ENCODE peak calls at places on chromosomes 7 and 10, in four cellular contexts. W is right atrium auricular region, R is adrenal gland, A is GM23248. N is an unnamed sample. For H3K27me3, the result is how much of the 10 kb centered on the place peaks cover.

GRCh38 chr10:93999401-93999851 is 5.7 kb downstream of the PLCE1 start:
- DNase-seq in W (peak), R (no peak), A (peak), N (no peak)

GRCh38 chr7:46478046-46478445 is 557.0 kb upstream of the IGFBP3 start:
- DNase-seq in W (no peak), R (no peak), A (peak), N (no peak)

GRCh38 chr7:149859881-149860280 is 13.9 kb upstream of the ATP6V0E2 start:
- DNase-seq in W (no peak), R (no peak), A (no peak), N (no peak)

GRCh38 chr10:69160809-69161225 is 19.2 kb upstream of the SUPV3L1 start:
- DNase-seq in W (no peak), R (no peak), A (peak), N (no peak)

GRCh38 chr10:65931291-65932080 is 994.4 kb upstream of the LRRTM3 start:
- DNase-seq in W (no peak), R (no peak), A (no peak), N (no peak)

GRCh38 chr7:159091480-159092475 is 52.9 kb downstream of the VIPR2 start:
- DNase-seq in W (peak), R (peak), A (no peak), N (no peak)

GRCh38 chr10:132706701-132707100 is 79.2 kb downstream of the NKX6-2 start:
- DNase-seq in W (no peak), R (no peak), A (no peak), N (no peak)

GRCh38 chr7:46281071-46281470 is 360.0 kb upstream of the IGFBP3 start:
- DNase-seq in W (no peak), R (no peak), A (no peak), N (peak)

GRCh38 chr10:91907914-91908357 is 1.4 kb downstream of the FGFBP3 start:
- DNase-seq in W (no peak), R (no peak), A (peak), N (no peak)

GRCh38 chr7:108973075-108973474 is 403.4 kb downstream of the DNAJB9 start:
- DNase-seq in W (no peak), R (no peak), A (no peak), N (no peak)

GRCh38 chr10:13788701-13789447 is 202.1 kb downstream of the PRPF18 start:
- DNase-seq in W (peak), R (peak), A (peak), N (no peak)

GRCh38 chr10:126043389-126043788 is 147.0 kb downstream of the FANK1 start:
- DNase-seq in W (no peak), R (no peak), A (no peak), N (no peak)

GRCh38 chr7:91941450-91941849 is 788 bp downstream of the AKAP9 start:
- DNase-seq in W (no peak), R (peak), A (peak), N (no peak)

GRCh38 chr7:19111474-19112143 is 5.8 kb downstream of the TWIST1 start:
- DNase-seq in W (no peak), R (no peak), A (peak), N (no peak)

GRCh38 chr7:151849008-151849878 is 27.7 kb downstream of the PRKAG2 start:
- DNase-seq in W (no peak), R (no peak), A (no peak), N (no peak)

GRCh38 chr10:16193241-16193640 is 243.6 kb upstream of the PTER start:
- DNase-seq in W (no peak), R (no peak), A (no peak), N (no peak)

GRCh38 chr10:89283988-89284475 is 17.8 kb upstream of the IFIT2 start:
- DNase-seq in W (peak), R (peak), A (peak), N (peak)

GRCh38 chr7:109125001-109125400 is 555.3 kb downstream of the DNAJB9 start:
- DNase-seq in W (no peak), R (no peak), A (no peak), N (no peak)

GRCh38 chr10:6647811-6648526 is 67.9 kb upstream of the PRKCQ start:
- DNase-seq in W (no peak), R (peak), A (peak), N (peak)

GRCh38 chr10:988667-989545 is 672 bp downstream of the GTPBP4 start:
- DNase-seq in W (no peak), R (peak), A (peak), N (no peak)

GRCh38 chr7:130896051-130896881 is 162.3 kb upstream of the KLF14 start:
- DNase-seq in W (no peak), R (no peak), A (peak), N (no peak)

GRCh38 chr7:18708204-18708603 is 212.7 kb downstream of the HDAC9 start:
- DNase-seq in W (no peak), R (no peak), A (no peak), N (no peak)

GRCh38 chr7:30709549-30709948 is 27.3 kb upstream of the CRHR2 start:
- DNase-seq in W (no peak), R (no peak), A (no peak), N (no peak)

GRCh38 chr7:30708983-30709382 is 26.7 kb upstream of the CRHR2 start:
- DNase-seq in W (peak), R (peak), A (peak), N (no peak)

GRCh38 chr7:30706865-30707264 is 24.6 kb upstream of the CRHR2 start:
- DNase-seq in W (no peak), R (no peak), A (no peak), N (no peak)

GRCh38 chr7:30707391-30708351 is 25.4 kb upstream of the CRHR2 start:
- DNase-seq in W (peak), R (no peak), A (peak), N (no peak)

DNA sequence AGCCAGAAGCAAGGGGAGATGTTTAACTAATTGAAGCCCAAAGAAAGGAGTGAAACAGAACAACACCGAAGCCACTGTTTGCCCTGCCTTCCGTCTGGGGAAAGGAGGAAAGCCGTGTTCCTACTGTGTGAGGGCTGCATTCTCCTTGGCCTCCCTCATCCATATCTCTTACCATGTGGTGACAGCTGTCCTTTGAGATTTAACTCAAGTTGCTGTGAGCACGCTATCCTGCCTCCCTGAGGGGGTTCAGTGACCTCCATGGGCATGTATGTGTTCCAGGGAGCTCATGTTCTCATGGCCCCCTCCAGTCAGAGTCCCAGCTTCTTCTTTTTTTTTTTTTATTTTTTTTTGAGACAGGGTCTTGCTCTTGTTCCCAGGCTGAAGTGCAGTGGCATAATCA is 26.2 kb upstream of the CRHR2 start:
- DNase-seq in W (no peak), R (no peak), A (no peak), N (no peak)
- H3K27me3 ChIP-seq in W (under half), R (under half), A (under half), N (under half)

GRCh38 chr10:86401588-86402282 is 35.1 kb upstream of the GRID1 start:
- DNase-seq in W (no peak), R (peak), A (peak), N (peak)

GRCh38 chr10:86399514-86399878 is 32.9 kb upstream of the GRID1 start:
- DNase-seq in W (no peak), R (no peak), A (no peak), N (no peak)

GRCh38 chr10:86399879-86400704 is 33.5 kb upstream of the GRID1 start:
- DNase-seq in W (peak), R (peak), A (peak), N (peak)

GRCh38 chr10:86402283-86402931 is 35.8 kb upstream of the GRID1 start:
- DNase-seq in W (no peak), R (peak), A (peak), N (no peak)

DNA sequence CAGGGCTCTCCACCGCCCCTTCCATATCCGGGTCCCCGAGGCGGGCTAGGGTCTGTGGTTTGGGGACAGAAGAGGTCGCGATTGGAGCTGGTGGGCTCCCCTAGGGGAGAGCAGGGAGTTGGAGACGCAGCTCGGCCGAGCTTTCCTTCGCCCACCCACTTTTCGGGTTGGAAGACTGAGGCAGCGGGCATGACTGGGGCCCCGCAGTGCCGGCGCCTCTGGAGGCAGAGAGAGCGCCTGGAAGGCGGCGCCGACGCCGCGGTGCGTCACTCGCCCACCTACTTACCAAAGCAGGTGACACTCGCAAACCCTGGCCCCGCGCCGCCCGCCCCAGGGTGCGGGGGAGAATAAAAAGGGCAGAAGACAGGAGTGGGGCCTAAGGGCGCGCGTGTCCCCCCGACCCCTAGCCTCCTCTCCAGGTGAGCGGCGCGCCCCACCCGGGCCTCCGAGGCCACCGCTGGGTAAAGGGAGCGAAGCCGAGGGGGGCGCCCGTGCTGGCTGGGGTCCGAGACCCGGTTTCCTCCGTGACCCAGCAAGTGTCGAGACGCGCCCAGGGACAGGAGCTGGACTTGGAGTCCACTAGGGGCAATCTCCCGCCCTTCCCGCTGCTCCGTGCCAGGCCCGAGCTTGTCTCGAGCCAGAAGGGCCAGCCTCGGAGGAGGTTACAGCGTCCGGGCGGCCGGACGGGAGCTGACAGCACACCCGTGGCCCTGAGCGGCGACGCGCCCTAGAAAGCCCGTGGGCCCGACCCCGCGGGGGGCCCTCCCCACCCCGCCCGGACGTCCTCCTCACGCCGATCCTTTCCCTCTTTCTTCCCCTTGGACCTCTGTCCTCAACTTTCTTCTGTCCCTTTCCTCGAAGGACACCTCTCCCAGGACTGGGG is 34.4 kb upstream of the GRID1 start:
- DNase-seq in W (peak), R (peak), A (peak), N (no peak)
- H3K27me3 ChIP-seq in W (under half), R (under half), A (under half), N (under half)

GRCh38 chr7:155424301-155425010 is 33.5 kb upstream of the EN2 start:
- DNase-seq in W (no peak), R (no peak), A (no peak), N (no peak)
- H3K27me3 ChIP-seq in W (under half), R (under half), A (under half), N (under half)

GRCh38 chr10:121662945-121663917 is 65.0 kb upstream of the FGFR2 start:
- DNase-seq in W (no peak), R (peak), A (no peak), N (peak)

GRCh38 chr10:121658611-121659010 is 60.4 kb upstream of the FGFR2 start:
- DNase-seq in W (no peak), R (no peak), A (no peak), N (peak)

GRCh38 chr10:121659236-121659635 is 61.0 kb upstream of the FGFR2 start:
- DNase-seq in W (no peak), R (no peak), A (no peak), N (no peak)

GRCh38 chr10:121662531-121662930 is 64.3 kb upstream of the FGFR2 start:
- DNase-seq in W (no peak), R (peak), A (no peak), N (no peak)

GRCh38 chr10:121661451-121661851 is 63.2 kb upstream of the FGFR2 start:
- DNase-seq in W (no peak), R (no peak), A (no peak), N (no peak)
- H3K27me3 ChIP-seq in W (under half), R (under half), A (under half), N (under half)

GRCh38 chr7:1823376-1824150 is 153.5 kb downstream of the ELFN1 start:
- DNase-seq in W (no peak), R (no peak), A (no peak), N (no peak)

GRCh38 chr7:1829111-1829510 is 159.0 kb downstream of the ELFN1 start:
- DNase-seq in W (no peak), R (no peak), A (no peak), N (no peak)

DNA sequence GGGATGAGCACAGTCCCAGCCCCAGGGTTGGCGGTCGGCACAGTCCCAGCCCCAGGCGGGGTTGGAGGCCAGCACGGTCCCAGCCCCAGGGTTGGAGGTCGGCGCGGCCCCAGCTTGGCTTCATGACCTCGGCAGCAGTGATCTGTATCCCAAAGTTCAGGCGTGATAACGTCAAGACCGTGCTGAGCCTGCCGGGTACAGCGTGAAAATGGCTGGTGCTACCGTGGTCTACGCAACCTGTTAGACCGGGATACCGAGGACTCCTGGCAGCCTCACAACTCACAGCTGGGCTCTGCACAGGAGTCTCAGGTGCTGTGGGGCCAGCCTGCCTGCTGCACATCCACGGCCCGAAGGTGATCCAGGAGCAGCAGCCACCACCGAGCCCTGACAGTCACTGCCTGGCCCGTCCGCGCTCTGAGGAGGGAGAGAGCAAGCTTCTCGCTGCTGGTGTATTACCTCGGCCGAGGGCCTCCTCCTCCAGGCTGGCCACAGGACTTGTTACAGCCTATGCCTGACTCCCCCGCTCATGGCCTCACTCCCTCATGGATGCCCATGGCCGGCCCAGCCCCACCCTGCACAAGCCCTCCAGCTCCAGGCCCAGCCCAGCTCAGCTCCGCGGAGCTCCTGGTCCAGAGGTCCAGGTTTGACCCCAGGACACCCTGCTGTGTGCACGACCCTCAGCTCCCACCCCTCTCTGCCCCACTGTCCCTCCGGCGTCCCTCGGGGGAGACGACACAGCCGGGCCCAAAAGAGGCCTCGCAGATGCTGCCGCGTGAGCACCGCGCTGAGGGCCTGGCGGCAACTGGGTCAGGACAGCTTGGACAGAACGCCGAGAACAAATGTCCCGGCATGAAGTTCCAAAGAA is 156.0 kb downstream of the ELFN1 start:
- DNase-seq in W (no peak), R (no peak), A (no peak), N (no peak)
- H3K27me3 ChIP-seq in W (under half), R (under half), A (under half), N (under half)

DNA sequence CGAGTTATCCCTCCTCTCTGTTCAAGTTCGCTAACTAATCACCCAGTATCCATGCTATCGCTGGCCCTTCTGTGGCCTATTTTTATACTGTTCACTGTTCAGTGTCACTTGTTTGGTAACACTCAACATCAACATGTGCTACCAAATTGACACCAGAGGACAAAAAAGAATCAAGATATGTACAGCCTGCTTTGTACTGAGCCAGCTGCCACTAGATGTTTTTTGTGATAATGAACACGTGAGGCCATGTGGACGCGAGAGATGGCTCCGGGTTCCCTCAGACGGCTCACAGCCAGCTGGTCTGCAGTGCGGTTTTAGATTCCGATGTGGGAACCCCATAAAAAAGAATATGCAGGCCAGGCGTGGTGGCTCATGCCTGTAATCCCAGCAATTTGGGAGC is 21.2 kb downstream of the CAV1 start:
- DNase-seq in W (no peak), R (no peak), A (no peak), N (no peak)
- H3K27me3 ChIP-seq in W (under half), R (under half), A (under half), N (under half)

GRCh38 chr10:21495686-21496284 is 29.7 kb downstream of the SKIDA1 start:
- DNase-seq in W (peak), R (peak), A (peak), N (peak)
- H3K27me3 ChIP-seq in W (under half), R (under half), A (under half), N (under half)

DNA sequence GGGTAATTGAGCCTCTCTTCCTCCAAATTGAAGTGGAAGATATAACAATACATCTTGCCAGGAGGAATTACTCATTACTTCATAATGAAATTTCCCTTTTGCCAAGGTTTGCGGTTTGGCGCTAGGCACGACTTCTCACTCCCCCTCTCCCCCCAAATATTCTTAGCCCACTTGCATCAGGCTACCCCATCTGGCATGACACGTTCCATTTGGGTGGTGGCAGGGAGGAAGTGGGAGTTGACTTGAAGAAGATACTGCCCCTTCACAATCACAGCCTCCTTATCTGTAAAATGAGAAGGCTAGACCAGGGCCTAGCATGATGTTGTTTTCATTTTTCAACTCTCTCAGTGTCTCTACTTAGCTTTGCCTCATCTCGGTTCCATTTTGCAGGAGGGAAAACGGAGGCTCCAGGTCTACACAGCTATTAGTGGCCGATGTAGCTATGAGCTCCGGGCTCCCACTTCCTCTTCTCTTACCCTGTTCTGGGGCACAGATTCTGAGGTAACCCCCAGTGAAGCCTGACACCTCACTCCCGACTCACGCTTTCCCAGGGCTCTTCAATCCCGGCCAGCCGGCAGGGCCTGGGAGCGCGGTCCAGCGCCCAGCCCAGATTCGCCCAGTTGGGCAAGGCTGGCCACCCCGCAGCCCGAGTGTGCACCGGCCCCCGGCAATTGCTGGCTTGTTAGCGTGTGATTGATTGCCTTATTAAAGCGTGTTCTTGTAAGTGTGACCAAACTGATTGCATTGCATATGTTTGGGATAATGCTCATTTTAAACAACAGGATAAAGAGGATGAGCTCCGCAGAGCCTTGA is 6.5 kb downstream of the EVX1 start:
- DNase-seq in W (no peak), R (no peak), A (peak), N (no peak)
- H3K27me3 ChIP-seq in W (half or more), R (half or more), A (half or more), N (half or more)

DNA sequence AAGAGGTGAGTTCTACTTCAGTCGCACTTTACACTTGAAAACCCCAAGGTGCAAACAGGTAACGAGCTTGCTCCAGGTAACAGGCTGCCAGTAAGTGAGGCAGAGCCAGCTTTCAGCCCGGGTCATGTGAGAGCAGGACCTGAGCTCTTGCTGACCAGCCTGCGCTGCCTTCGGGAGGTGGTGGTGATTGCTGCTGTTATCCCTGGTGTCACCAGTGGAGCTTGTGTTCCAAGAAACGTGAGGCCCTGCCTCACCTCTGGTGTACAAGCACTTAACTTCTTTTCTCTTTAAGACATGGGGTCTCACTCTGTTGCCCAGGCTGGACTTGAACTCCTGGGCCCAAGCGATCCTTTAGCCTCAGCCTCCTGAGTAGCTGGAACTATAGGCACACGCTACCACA is 265.0 kb downstream of the CELF2 start:
- DNase-seq in W (peak), R (peak), A (no peak), N (no peak)
- H3K27me3 ChIP-seq in W (under half), R (under half), A (under half), N (under half)

GRCh38 chr10:48940958-48941357 is 1.3 kb upstream of the LRRC18 start:
- DNase-seq in W (peak), R (no peak), A (no peak), N (no peak)
- H3K27me3 ChIP-seq in W (under half), R (under half), A (under half), N (under half)

N was measured in foreskin keratinocyte.